ENCODE peak calls at places on chromosomes 4 and X, in eight cellular contexts. One of them, this sample, is unnamed.

GRCh38 chr4:140645614-140646412 is 77.1 kb upstream of the UCP1 start:
- DNase-seq in dorsolateral prefrontal cortex: no peak
- DNase-seq in iPS-NIHi11: no peak
- DNase-seq in HuH-7.5: no peak
- DNase-seq in uterus: no peak
- DNase-seq in T-helper 1 cell: no peak
- DNase-seq in ACHN: no peak
- DNase-seq in retinal pigment epithelial cell: no peak
- DNase-seq in this sample: no peak

GRCh38 chrX:55818673-55819375 is 101.3 kb downstream of the RRAGB start:
- DNase-seq in dorsolateral prefrontal cortex: no peak
- DNase-seq in iPS-NIHi11: no peak
- DNase-seq in HuH-7.5: no peak
- DNase-seq in uterus: no peak
- DNase-seq in T-helper 1 cell: no peak
- DNase-seq in ACHN: no peak
- DNase-seq in retinal pigment epithelial cell: no peak
- DNase-seq in this sample: no peak

GRCh38 chrX:56803849-56804681 is 75.0 kb downstream of the NBDY start:
- DNase-seq in dorsolateral prefrontal cortex: no peak
- DNase-seq in iPS-NIHi11: no peak
- DNase-seq in HuH-7.5: no peak
- DNase-seq in uterus: no peak
- DNase-seq in T-helper 1 cell: no peak
- DNase-seq in ACHN: no peak
- DNase-seq in retinal pigment epithelial cell: no peak
- DNase-seq in this sample: no peak

GRCh38 chr4:145481164-145481941 is at the start of gene SMAD1:
- DNase-seq in dorsolateral prefrontal cortex: peak
- DNase-seq in iPS-NIHi11: peak
- DNase-seq in HuH-7.5: peak
- DNase-seq in uterus: peak
- DNase-seq in T-helper 1 cell: peak
- DNase-seq in ACHN: peak
- DNase-seq in retinal pigment epithelial cell: peak
- DNase-seq in this sample: peak

GRCh38 chr4:38141808-38142500 is 181.8 kb downstream of the PTTG2 start:
- DNase-seq in dorsolateral prefrontal cortex: no peak
- DNase-seq in iPS-NIHi11: no peak
- DNase-seq in HuH-7.5: no peak
- DNase-seq in uterus: peak
- DNase-seq in T-helper 1 cell: no peak
- DNase-seq in ACHN: peak
- DNase-seq in retinal pigment epithelial cell: no peak
- DNase-seq in this sample: no peak

GRCh38 chrX:131136776-131137175 is 78.6 kb downstream of the ARHGAP36 start:
- DNase-seq in dorsolateral prefrontal cortex: no peak
- DNase-seq in iPS-NIHi11: no peak
- DNase-seq in HuH-7.5: no peak
- DNase-seq in uterus: no peak
- DNase-seq in T-helper 1 cell: no peak
- DNase-seq in ACHN: no peak
- DNase-seq in retinal pigment epithelial cell: no peak
- DNase-seq in this sample: no peak

GRCh38 chr4:39568805-39569204 is 41.6 kb upstream of the UGDH start:
- DNase-seq in dorsolateral prefrontal cortex: no peak
- DNase-seq in iPS-NIHi11: no peak
- DNase-seq in HuH-7.5: no peak
- DNase-seq in uterus: no peak
- DNase-seq in T-helper 1 cell: no peak
- DNase-seq in ACHN: no peak
- DNase-seq in retinal pigment epithelial cell: no peak
- DNase-seq in this sample: no peak

GRCh38 chr4:60934896-60935295 is 265.2 kb upstream of the ADGRL3 start:
- DNase-seq in dorsolateral prefrontal cortex: no peak
- DNase-seq in iPS-NIHi11: no peak
- DNase-seq in HuH-7.5: no peak
- DNase-seq in uterus: no peak
- DNase-seq in T-helper 1 cell: no peak
- DNase-seq in ACHN: no peak
- DNase-seq in retinal pigment epithelial cell: no peak
- DNase-seq in this sample: no peak

GRCh38 chr4:16995451-16995850 is 97.0 kb upstream of the LDB2 start:
- DNase-seq in dorsolateral prefrontal cortex: no peak
- DNase-seq in iPS-NIHi11: peak
- DNase-seq in HuH-7.5: no peak
- DNase-seq in uterus: no peak
- DNase-seq in T-helper 1 cell: no peak
- DNase-seq in ACHN: no peak
- DNase-seq in retinal pigment epithelial cell: no peak
- DNase-seq in this sample: no peak

GRCh38 chrX:48897157-48897620 is 379 bp downstream of the TIMM17B start:
- DNase-seq in dorsolateral prefrontal cortex: peak
- DNase-seq in iPS-NIHi11: peak
- DNase-seq in HuH-7.5: peak
- DNase-seq in uterus: peak
- DNase-seq in T-helper 1 cell: peak
- DNase-seq in ACHN: peak
- DNase-seq in retinal pigment epithelial cell: peak
- DNase-seq in this sample: no peak

GRCh38 chrX:131985526-131986049 is 37.5 kb upstream of the STK26 start:
- DNase-seq in dorsolateral prefrontal cortex: no peak
- DNase-seq in iPS-NIHi11: peak
- DNase-seq in HuH-7.5: peak
- DNase-seq in uterus: no peak
- DNase-seq in T-helper 1 cell: no peak
- DNase-seq in ACHN: no peak
- DNase-seq in retinal pigment epithelial cell: no peak
- DNase-seq in this sample: no peak

GRCh38 chr4:96833831-96834230 is 993.9 kb downstream of the PDHA2 start:
- DNase-seq in dorsolateral prefrontal cortex: no peak
- DNase-seq in iPS-NIHi11: no peak
- DNase-seq in HuH-7.5: no peak
- DNase-seq in uterus: no peak
- DNase-seq in T-helper 1 cell: no peak
- DNase-seq in ACHN: no peak
- DNase-seq in retinal pigment epithelial cell: no peak
- DNase-seq in this sample: no peak

GRCh38 chrX:49999048-49999447 is 76.7 kb downstream of the CLCN5 start:
- DNase-seq in dorsolateral prefrontal cortex: no peak
- DNase-seq in iPS-NIHi11: no peak
- DNase-seq in HuH-7.5: no peak
- DNase-seq in uterus: no peak
- DNase-seq in T-helper 1 cell: no peak
- DNase-seq in ACHN: no peak
- DNase-seq in retinal pigment epithelial cell: no peak
- DNase-seq in this sample: no peak

GRCh38 chr4:47468686-47469365 is 5.3 kb upstream of the COMMD8 start:
- DNase-seq in dorsolateral prefrontal cortex: no peak
- DNase-seq in iPS-NIHi11: no peak
- DNase-seq in HuH-7.5: no peak
- DNase-seq in uterus: no peak
- DNase-seq in T-helper 1 cell: no peak
- DNase-seq in ACHN: no peak
- DNase-seq in retinal pigment epithelial cell: peak
- DNase-seq in this sample: no peak

GRCh38 chr4:84582988-84583870 is at the start of gene CDS1:
- DNase-seq in dorsolateral prefrontal cortex: peak
- DNase-seq in iPS-NIHi11: peak
- DNase-seq in HuH-7.5: peak
- DNase-seq in uterus: peak
- DNase-seq in T-helper 1 cell: no peak
- DNase-seq in ACHN: peak
- DNase-seq in retinal pigment epithelial cell: no peak
- DNase-seq in this sample: peak

GRCh38 chrX:15158736-15159406 is 111.0 kb downstream of the ASB9 start:
- DNase-seq in dorsolateral prefrontal cortex: no peak
- DNase-seq in iPS-NIHi11: no peak
- DNase-seq in HuH-7.5: no peak
- DNase-seq in uterus: no peak
- DNase-seq in T-helper 1 cell: no peak
- DNase-seq in ACHN: no peak
- DNase-seq in retinal pigment epithelial cell: no peak
- DNase-seq in this sample: no peak

GRCh38 chr4:41060352-41061318 is 153.7 kb downstream of the APBB2 start:
- DNase-seq in dorsolateral prefrontal cortex: peak
- DNase-seq in iPS-NIHi11: no peak
- DNase-seq in HuH-7.5: no peak
- DNase-seq in uterus: peak
- DNase-seq in T-helper 1 cell: no peak
- DNase-seq in ACHN: no peak
- DNase-seq in retinal pigment epithelial cell: no peak
- DNase-seq in this sample: no peak

GRCh38 chr4:36011381-36011780 is 232.9 kb downstream of the ARAP2 start:
- DNase-seq in dorsolateral prefrontal cortex: no peak
- DNase-seq in iPS-NIHi11: no peak
- DNase-seq in HuH-7.5: no peak
- DNase-seq in uterus: no peak
- DNase-seq in T-helper 1 cell: no peak
- DNase-seq in ACHN: no peak
- DNase-seq in retinal pigment epithelial cell: no peak
- DNase-seq in this sample: no peak

GRCh38 chr4:8343051-8343966 is 73.8 kb downstream of the HTRA3 start:
- DNase-seq in dorsolateral prefrontal cortex: no peak
- DNase-seq in iPS-NIHi11: no peak
- DNase-seq in HuH-7.5: no peak
- DNase-seq in uterus: no peak
- DNase-seq in T-helper 1 cell: no peak
- DNase-seq in ACHN: no peak
- DNase-seq in retinal pigment epithelial cell: no peak
- DNase-seq in this sample: no peak

GRCh38 chrX:24498181-24498580 is 33.1 kb downstream of the PDK3 start:
- DNase-seq in dorsolateral prefrontal cortex: no peak
- DNase-seq in iPS-NIHi11: no peak
- DNase-seq in HuH-7.5: no peak
- DNase-seq in uterus: peak
- DNase-seq in T-helper 1 cell: peak
- DNase-seq in ACHN: no peak
- DNase-seq in retinal pigment epithelial cell: no peak
- DNase-seq in this sample: no peak

GRCh38 chr4:101669138-101669831 is 121.2 kb upstream of the BANK1 start:
- DNase-seq in dorsolateral prefrontal cortex: no peak
- DNase-seq in iPS-NIHi11: no peak
- DNase-seq in HuH-7.5: no peak
- DNase-seq in uterus: no peak
- DNase-seq in T-helper 1 cell: no peak
- DNase-seq in ACHN: no peak
- DNase-seq in retinal pigment epithelial cell: no peak
- DNase-seq in this sample: no peak

GRCh38 chr4:18540349-18540748 is 518.8 kb upstream of the LCORL start:
- DNase-seq in dorsolateral prefrontal cortex: no peak
- DNase-seq in iPS-NIHi11: no peak
- DNase-seq in HuH-7.5: no peak
- DNase-seq in uterus: no peak
- DNase-seq in T-helper 1 cell: no peak
- DNase-seq in ACHN: no peak
- DNase-seq in retinal pigment epithelial cell: no peak
- DNase-seq in this sample: no peak

GRCh38 chrX:130086414-130087207 is 23.7 kb downstream of the ELF4 start:
- DNase-seq in dorsolateral prefrontal cortex: no peak
- DNase-seq in iPS-NIHi11: no peak
- DNase-seq in HuH-7.5: no peak
- DNase-seq in uterus: no peak
- DNase-seq in T-helper 1 cell: peak
- DNase-seq in ACHN: no peak
- DNase-seq in retinal pigment epithelial cell: no peak
- DNase-seq in this sample: no peak

GRCh38 chrX:45623266-45623665 is 422.6 kb upstream of the DIPK2B start:
- DNase-seq in dorsolateral prefrontal cortex: no peak
- DNase-seq in iPS-NIHi11: no peak
- DNase-seq in HuH-7.5: no peak
- DNase-seq in uterus: peak
- DNase-seq in T-helper 1 cell: no peak
- DNase-seq in ACHN: no peak
- DNase-seq in retinal pigment epithelial cell: peak
- DNase-seq in this sample: no peak

GRCh38 chr4:5019274-5019673 is at the start of gene CYTL1:
- DNase-seq in dorsolateral prefrontal cortex: no peak
- DNase-seq in iPS-NIHi11: peak
- DNase-seq in HuH-7.5: no peak
- DNase-seq in uterus: no peak
- DNase-seq in T-helper 1 cell: no peak
- DNase-seq in ACHN: no peak
- DNase-seq in retinal pigment epithelial cell: no peak
- DNase-seq in this sample: no peak

GRCh38 chr4:173272987-173273386 is 61.2 kb downstream of the HMGB2 start:
- DNase-seq in dorsolateral prefrontal cortex: no peak
- DNase-seq in iPS-NIHi11: no peak
- DNase-seq in HuH-7.5: no peak
- DNase-seq in uterus: no peak
- DNase-seq in T-helper 1 cell: no peak
- DNase-seq in ACHN: no peak
- DNase-seq in retinal pigment epithelial cell: no peak
- DNase-seq in this sample: no peak

GRCh38 chrX:52574416-52575275 is 57.8 kb upstream of the XAGE1B start:
- DNase-seq in dorsolateral prefrontal cortex: no peak
- DNase-seq in iPS-NIHi11: peak
- DNase-seq in HuH-7.5: peak
- DNase-seq in uterus: no peak
- DNase-seq in T-helper 1 cell: peak
- DNase-seq in ACHN: peak
- DNase-seq in retinal pigment epithelial cell: peak
- DNase-seq in this sample: peak

GRCh38 chr4:140875751-140876389 is 119.7 kb upstream of the TBC1D9 start:
- DNase-seq in dorsolateral prefrontal cortex: no peak
- DNase-seq in iPS-NIHi11: no peak
- DNase-seq in HuH-7.5: no peak
- DNase-seq in uterus: no peak
- DNase-seq in T-helper 1 cell: no peak
- DNase-seq in ACHN: no peak
- DNase-seq in retinal pigment epithelial cell: no peak
- DNase-seq in this sample: no peak